ENCODE peak calls at places on chromosomes 16 and 17, in eight cellular contexts. T is psoas muscle; O is spleen; X is stomach; Y is HCT116; J is fibroblast of lung; I is CD8-positive, alpha-beta memory T cell; D is PC-9. E is an unnamed sample.

GRCh38 chr17:21019976-21020575 is 22.7 kb downstream of the USP22 start:
- DNase-seq in O (peak), D (no peak), Y (no peak), I (peak), J (no peak), T (peak), X (peak), E (peak)

GRCh38 chr17:75832164-75832651 is 12.0 kb downstream of the UNC13D start:
- DNase-seq in Y (no peak), D (no peak), O (no peak), T (no peak), X (peak), I (peak), J (peak), E (no peak)

GRCh38 chr16:49183911-49184310 is 97.7 kb downstream of the CBLN1 start:
- DNase-seq in D (no peak), T (no peak), J (no peak), O (no peak), X (no peak), Y (peak), I (no peak), E (no peak)

GRCh38 chr17:67105213-67105612 is 60.9 kb downstream of the CACNG1 start:
- DNase-seq in O (no peak), D (no peak), Y (no peak), I (no peak), J (peak), X (no peak), T (no peak), E (no peak)

GRCh38 chr17:57549996-57550395 is 195.1 kb downstream of the CCDC182 start:
- DNase-seq in I (no peak), D (no peak), O (no peak), Y (no peak), X (no peak), T (no peak), J (no peak), E (no peak)

GRCh38 chr16:24357511-24357910 is 101.4 kb downstream of the CACNG3 start:
- DNase-seq in D (no peak), X (no peak), J (no peak), T (no peak), Y (no peak), O (no peak), I (no peak), E (no peak)

GRCh38 chr16:81634380-81635121 is 144.5 kb upstream of the PLCG2 start:
- DNase-seq in J (peak), X (no peak), T (no peak), Y (no peak), O (no peak), I (no peak), D (no peak), E (no peak)

GRCh38 chr16:7405166-7405565 is 72.5 kb downstream of the RBFOX1 start:
- DNase-seq in O (no peak), I (no peak), D (no peak), X (peak), T (peak), Y (no peak), J (no peak), E (peak)

GRCh38 chr17:12727076-12727750 is 61.5 kb downstream of the MYOCD start:
- DNase-seq in O (no peak), T (no peak), D (no peak), Y (no peak), X (no peak), J (peak), I (no peak), E (no peak)

GRCh38 chr16:54287018-54287757 is 601 bp upstream of the IRX3 start:
- DNase-seq in J (no peak), X (no peak), D (no peak), T (no peak), O (no peak), Y (peak), I (no peak), E (no peak)

GRCh38 chr17:36085710-36086268 is 4.2 kb downstream of the CCL3 start:
- DNase-seq in T (no peak), X (no peak), Y (no peak), J (peak), D (no peak), I (no peak), O (no peak), E (no peak)

GRCh38 chr16:73268311-73268997 is 220.5 kb upstream of the ZFHX3 start:
- DNase-seq in X (no peak), I (no peak), Y (no peak), O (no peak), J (no peak), D (no peak), T (no peak), E (no peak)

GRCh38 chr17:8015236-8015956 is 13.0 kb downstream of the GUCY2D start:
- DNase-seq in X (no peak), D (no peak), Y (no peak), J (no peak), T (no peak), I (no peak), O (peak), E (no peak)

GRCh38 chr16:74601131-74601871 is 5.6 kb downstream of the GLG1 start:
- DNase-seq in O (peak), Y (no peak), X (no peak), D (no peak), I (peak), J (no peak), T (no peak), E (no peak)

GRCh38 chr17:8067806-8068205 is 19.7 kb downstream of the ALOX12B start:
- DNase-seq in I (no peak), J (no peak), O (peak), Y (no peak), D (no peak), T (no peak), X (no peak), E (no peak)

GRCh38 chr17:67421869-67422273 is 44.8 kb downstream of the PITPNC1 start:
- DNase-seq in Y (peak), I (peak), T (no peak), J (peak), O (no peak), D (peak), X (no peak), E (no peak)

GRCh38 chr17:29526322-29526721 is 40.5 kb downstream of the ABHD15 start:
- DNase-seq in I (no peak), Y (no peak), T (no peak), X (no peak), D (peak), O (no peak), J (no peak), E (no peak)

DNA sequence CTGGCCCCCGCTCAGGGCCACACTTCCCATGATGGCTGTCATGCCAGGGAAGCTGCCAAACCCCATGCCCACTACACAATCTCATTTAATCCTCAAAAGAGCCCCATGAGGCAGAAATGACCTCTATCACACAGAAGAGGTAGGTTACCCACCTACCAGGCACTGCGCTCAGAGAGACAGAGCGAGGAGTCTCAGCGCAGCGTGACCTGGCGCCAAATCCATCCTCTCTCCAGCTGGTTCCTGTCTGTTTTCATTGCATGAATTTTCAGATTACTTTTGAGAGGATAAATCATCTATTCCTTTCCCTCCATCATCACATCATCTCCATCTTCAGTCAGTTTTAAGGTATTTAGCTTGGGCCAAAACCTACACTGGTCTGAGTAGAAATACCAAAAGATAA is 101.5 kb upstream of the DNAH17 start:
- DNase-seq in T (no peak), I (no peak), Y (no peak), X (no peak), J (no peak), D (no peak), O (peak), E (no peak)
- H3K27ac ChIP-seq in T (peak), I (no peak), Y (no peak), X (no peak), J (no peak), D (no peak), O (no peak), E (no peak)

GRCh38 chr16:66523861-66524354 is 26.0 kb downstream of the TK2 start:
- DNase-seq in T (no peak), J (no peak), I (peak), D (no peak), X (no peak), O (peak), Y (no peak), E (no peak)

GRCh38 chr16:66522816-66523590 is 26.9 kb downstream of the TK2 start:
- DNase-seq in O (no peak), J (no peak), I (no peak), D (no peak), Y (no peak), X (no peak), T (no peak), E (no peak)

GRCh38 chr16:66525396-66526180 is 24.3 kb downstream of the TK2 start:
- DNase-seq in T (no peak), O (no peak), J (no peak), D (peak), I (no peak), X (no peak), Y (no peak), E (no peak)

GRCh38 chr16:66521951-66522771 is 27.8 kb downstream of the TK2 start:
- DNase-seq in O (peak), X (peak), D (peak), I (peak), Y (peak), T (no peak), J (peak), E (no peak)

DNA sequence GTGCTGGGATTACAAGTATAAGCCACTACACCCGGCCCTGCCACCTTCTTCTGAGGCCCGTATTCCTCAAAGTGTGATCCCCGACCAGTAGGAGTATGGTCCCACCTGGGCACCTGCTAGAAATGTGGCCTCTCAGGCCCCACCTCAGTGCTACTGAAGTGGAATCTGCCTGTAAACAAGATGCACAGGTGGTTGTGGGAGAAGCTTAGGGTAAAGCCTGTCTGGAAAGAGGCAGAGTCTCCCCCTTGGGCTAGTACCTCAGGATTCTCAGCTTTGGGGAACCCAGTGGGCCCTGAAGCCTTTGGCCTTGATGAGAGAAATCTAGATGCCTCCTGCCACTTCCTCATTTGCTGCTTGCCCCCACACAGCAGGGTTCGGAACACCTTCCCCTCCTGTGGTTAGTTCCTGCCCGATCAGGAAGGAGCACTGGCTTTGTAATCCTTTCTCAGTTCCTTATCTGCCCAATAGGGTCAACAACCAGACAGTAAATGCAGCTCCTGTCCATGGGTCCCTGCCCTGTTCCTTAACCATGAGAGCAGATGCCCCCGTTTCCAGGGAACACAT is 25.2 kb downstream of the TK2 start:
- DNase-seq in T (no peak), X (no peak), D (no peak), O (peak), J (no peak), I (peak), Y (no peak), E (no peak)
- H3K27ac ChIP-seq in T (peak), X (peak), D (no peak), O (peak), J (no peak), I (no peak), Y (no peak), E (peak)

GRCh38 chr16:68792465-68793324 is 50.6 kb upstream of the TANGO6 start:
- DNase-seq in Y (no peak), T (no peak), I (no peak), O (no peak), D (peak), X (peak), J (peak), E (no peak)
- H3K27ac ChIP-seq in Y (no peak), T (no peak), I (no peak), O (no peak), D (peak), X (peak), J (no peak), E (peak)

DNA sequence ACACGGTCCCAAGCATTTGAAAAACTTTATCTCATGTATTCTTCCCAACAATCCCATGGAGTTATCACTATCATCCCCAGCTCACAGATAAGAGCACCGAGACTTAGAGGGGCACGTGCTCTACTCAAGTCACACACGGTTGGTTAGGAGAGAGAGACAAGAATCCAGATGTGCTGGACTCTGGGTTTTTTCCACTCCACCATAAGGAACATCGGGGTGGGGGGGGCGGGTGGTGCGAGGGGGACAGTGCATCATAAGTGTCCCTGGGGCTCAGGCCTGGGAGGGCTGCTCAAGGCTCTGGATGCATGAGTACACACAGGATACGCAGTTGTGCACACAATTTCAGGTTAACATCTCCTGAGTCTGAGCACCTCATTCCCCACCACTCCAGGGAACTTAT is 7.4 kb downstream of the CDC42EP4 start:
- DNase-seq in Y (no peak), X (no peak), T (no peak), I (no peak), O (no peak), J (no peak), D (no peak), E (no peak)
- H3K27ac ChIP-seq in Y (peak), X (peak), T (peak), I (peak), O (no peak), J (peak), D (peak), E (no peak)

GRCh38 chr16:27703121-27703520 is 153.2 kb downstream of the KATNIP start:
- DNase-seq in Y (no peak), I (no peak), J (no peak), T (no peak), X (no peak), O (peak), D (no peak), E (no peak)
- H3K27ac ChIP-seq in Y (no peak), I (no peak), J (no peak), T (no peak), X (peak), O (no peak), D (no peak), E (no peak)

GRCh38 chr17:48059125-48059668 is 11.0 kb downstream of the NFE2L1 start:
- DNase-seq in I (no peak), X (no peak), J (no peak), T (no peak), Y (no peak), O (peak), D (no peak), E (no peak)
- H3K27ac ChIP-seq in I (no peak), X (no peak), J (no peak), T (peak), Y (no peak), O (no peak), D (no peak), E (no peak)

GRCh38 chr17:35051183-35051578 is 12.3 kb downstream of the RFFL start:
- DNase-seq in Y (no peak), X (no peak), D (no peak), T (no peak), J (no peak), I (peak), O (no peak), E (no peak)

GRCh38 chr17:35053204-35053603 is 10.3 kb downstream of the RFFL start:
- DNase-seq in O (no peak), Y (no peak), J (no peak), T (no peak), X (no peak), I (no peak), D (no peak), E (no peak)

GRCh38 chr17:35052780-35053179 is 10.7 kb downstream of the RFFL start:
- DNase-seq in I (no peak), D (no peak), O (no peak), X (no peak), Y (no peak), T (no peak), J (no peak), E (no peak)

GRCh38 chr17:35051579-35052239 is 11.8 kb downstream of the RFFL start:
- DNase-seq in Y (no peak), J (no peak), O (no peak), D (no peak), T (no peak), I (no peak), X (no peak), E (no peak)

DNA sequence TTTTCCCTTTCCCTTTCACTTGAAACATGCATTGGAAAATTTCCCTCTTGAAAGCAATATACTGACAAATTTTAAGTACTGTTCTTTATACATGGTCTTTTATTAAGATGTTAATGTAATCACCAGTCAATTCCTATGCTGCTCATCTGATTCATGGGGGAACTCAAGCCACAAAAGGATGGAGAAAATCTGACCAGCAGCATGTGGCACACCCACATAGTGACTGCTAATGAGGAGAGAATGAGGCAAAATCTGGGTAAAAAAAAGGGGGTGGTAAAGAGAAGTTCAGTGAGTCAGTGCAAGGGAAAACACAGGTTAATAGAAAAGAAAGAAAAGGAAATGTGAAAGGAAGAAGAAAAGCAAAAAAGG is 11.3 kb downstream of the RFFL start:
- DNase-seq in T (no peak), I (no peak), Y (no peak), J (peak), O (no peak), X (no peak), D (no peak), E (no peak)
- H3K27ac ChIP-seq in T (peak), I (peak), Y (no peak), J (no peak), O (peak), X (peak), D (no peak), E (peak)

GRCh38 chr17:52389632-52390031 is 231.1 kb upstream of the CA10 start:
- DNase-seq in T (no peak), I (no peak), X (no peak), D (no peak), Y (no peak), J (no peak), O (no peak), E (no peak)
- H3K27ac ChIP-seq in T (no peak), I (no peak), X (no peak), D (no peak), Y (no peak), J (no peak), O (no peak), E (no peak)